ENCODE peak calls at places on chromosome 14, in eight cellular contexts. B is transverse colon; G is esophagus squamous epithelium; M is GM23248; L is left ventricle myocardium inferior; J is Peyer's patch; Z is CD8-positive, alpha-beta T cell; D is A549. I is an unnamed sample. For H3K4me1, the result is how much of the 10 kb centered on the place peaks cover.

GRCh38 chr14:39267592-39268112 is 33.9 kb downstream of the MIA2 start:
- DNase-seq in B (no peak), G (no peak), M (no peak), L (no peak), J (no peak), Z (no peak), D (no peak), I (no peak)

GRCh38 chr14:56490379-56490778 is 89.2 kb upstream of the TMEM260 start:
- DNase-seq in B (no peak), G (no peak), M (peak), L (no peak), J (no peak), Z (no peak), D (no peak), I (no peak)

GRCh38 chr14:33805593-33805992 is 145.3 kb downstream of the EGLN3 start:
- DNase-seq in B (no peak), G (no peak), M (no peak), L (no peak), J (no peak), Z (no peak), D (no peak), I (no peak)

GRCh38 chr14:39168591-39168990 is 1.5 kb downstream of the TRAPPC6B start:
- DNase-seq in B (no peak), G (no peak), M (no peak), L (no peak), J (no peak), Z (no peak), D (no peak), I (no peak)

GRCh38 chr14:90630407-90630806 is 185.8 kb downstream of the TTC7B start:
- DNase-seq in B (no peak), G (no peak), M (no peak), L (no peak), J (no peak), Z (no peak), D (no peak), I (no peak)

GRCh38 chr14:32300146-32300545 is 29.0 kb upstream of the AKAP6 start:
- DNase-seq in B (no peak), G (no peak), M (no peak), L (no peak), J (no peak), Z (no peak), D (no peak), I (no peak)

GRCh38 chr14:23881292-23881691 is 72.3 kb upstream of the DHRS4 start:
- DNase-seq in B (no peak), G (no peak), M (peak), L (no peak), J (no peak), Z (no peak), D (no peak), I (no peak)

GRCh38 chr14:54794148-54794547 is 108.5 kb downstream of the GCH1 start:
- DNase-seq in B (no peak), G (no peak), M (no peak), L (no peak), J (no peak), Z (no peak), D (no peak), I (no peak)

GRCh38 chr14:72060917-72061316 is 128.7 kb downstream of the RGS6 start:
- DNase-seq in B (no peak), G (no peak), M (no peak), L (no peak), J (no peak), Z (no peak), D (no peak), I (no peak)

GRCh38 chr14:91164676-91165075 is 50.8 kb downstream of the DGLUCY start:
- DNase-seq in B (peak), G (no peak), M (peak), L (peak), J (no peak), Z (no peak), D (no peak), I (peak)

GRCh38 chr14:94388027-94388895 is at the start of gene SERPINA1:
- DNase-seq in B (no peak), G (no peak), M (peak), L (no peak), J (no peak), Z (no peak), D (no peak), I (no peak)

GRCh38 chr14:99599440-99599839 is 4.6 kb downstream of the CCDC85C start:
- DNase-seq in B (no peak), G (no peak), M (no peak), L (no peak), J (no peak), Z (no peak), D (no peak), I (peak)
- H3K4me1 ChIP-seq in B (half or more), G (half or more), M (under half), L (half or more), J (under half), Z (under half), D (half or more), I (half or more)

GRCh38 chr14:100384819-100385813 is 62.0 kb downstream of the SLC25A47 start:
- DNase-seq in B (no peak), G (no peak), M (peak), L (no peak), J (no peak), Z (no peak), D (peak), I (no peak)
- H3K4me1 ChIP-seq in B (under half), G (under half), M (under half), L (under half), J (under half), Z (under half), D (under half), I (under half)

DNA sequence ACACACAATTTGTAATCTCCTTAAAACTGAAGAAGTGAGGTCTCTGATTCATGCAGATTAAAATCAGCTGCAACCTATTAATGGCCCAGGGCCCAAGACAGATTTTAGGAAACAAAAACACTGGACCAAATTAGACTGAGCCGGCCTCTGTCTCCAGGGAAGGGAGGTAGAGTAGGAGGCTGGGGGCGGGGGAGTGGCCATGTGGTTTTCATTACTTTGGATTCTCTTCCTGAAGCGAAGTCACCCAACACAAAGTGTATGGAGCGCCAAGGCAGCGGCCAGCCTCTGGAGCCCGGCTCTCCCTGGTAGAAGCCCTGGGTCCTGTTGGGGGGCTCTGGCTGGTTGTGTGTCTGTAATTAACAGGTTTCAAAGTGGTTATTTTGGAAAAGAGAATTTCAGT is 282.7 kb downstream of the ZFP36L1 start:
- DNase-seq in B (no peak), G (no peak), M (peak), L (peak), J (no peak), Z (no peak), D (no peak), I (peak)
- H3K4me1 ChIP-seq in B (half or more), G (half or more), M (half or more), L (half or more), J (under half), Z (half or more), D (under half), I (under half)

DNA sequence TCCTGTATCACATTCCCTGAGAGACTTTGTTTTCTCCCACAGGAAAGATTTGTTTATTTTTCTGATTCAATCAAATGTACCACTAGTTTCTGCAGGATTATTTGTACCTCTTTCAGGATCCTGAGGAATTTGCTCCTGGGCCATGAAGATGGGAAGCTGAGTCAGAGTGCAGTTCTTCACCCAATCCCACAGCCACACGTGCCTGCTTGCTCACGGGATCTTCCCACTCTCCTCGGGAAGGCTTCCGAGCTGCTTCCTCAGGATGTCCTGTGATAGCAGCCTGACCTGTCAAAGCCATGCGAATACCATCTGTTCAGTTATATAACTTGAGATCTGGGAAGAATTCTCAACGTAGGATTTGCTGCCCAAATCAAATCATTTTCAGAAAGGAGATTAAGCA is 41.8 kb upstream of the HIF1A start:
- DNase-seq in B (no peak), G (no peak), M (peak), L (no peak), J (no peak), Z (no peak), D (no peak), I (no peak)
- H3K4me1 ChIP-seq in B (under half), G (under half), M (under half), L (under half), J (under half), Z (under half), D (under half), I (under half)

DNA sequence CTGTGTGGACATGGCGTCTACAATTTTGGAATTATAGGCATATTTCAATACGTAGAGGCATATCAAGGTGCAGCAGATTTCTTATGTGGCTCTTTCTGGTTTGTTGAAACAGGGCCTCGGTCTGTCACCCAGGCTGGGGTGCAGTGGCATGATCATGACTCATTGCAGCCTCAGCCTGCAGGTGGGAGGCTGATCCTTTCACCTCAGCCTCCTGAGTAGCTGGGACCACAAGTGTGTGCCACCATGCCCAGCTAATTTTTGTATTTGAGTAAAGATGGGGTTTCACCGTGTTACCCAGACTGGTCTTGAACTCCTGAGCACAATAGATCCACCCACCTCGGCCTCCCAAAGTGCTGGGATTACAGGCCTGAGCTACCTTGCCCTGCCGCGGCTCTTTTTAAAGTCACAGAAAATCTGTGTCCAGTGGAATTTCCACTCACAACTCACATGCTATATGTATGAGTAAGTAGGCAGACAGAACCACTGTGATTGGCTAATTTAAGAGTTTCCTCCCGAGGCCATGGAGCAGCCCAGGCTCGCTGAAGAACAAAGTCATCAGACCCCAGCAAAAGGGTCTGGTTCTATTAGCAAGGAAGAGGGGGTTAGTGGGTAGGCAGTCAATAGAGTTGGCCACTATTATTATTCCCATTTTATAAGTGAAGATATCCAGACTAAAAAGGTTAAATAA is 9.2 kb downstream of the GNG2 start:
- DNase-seq in B (no peak), G (no peak), M (no peak), L (no peak), J (no peak), Z (peak), D (no peak), I (no peak)
- H3K4me1 ChIP-seq in B (under half), G (under half), M (under half), L (under half), J (under half), Z (half or more), D (under half), I (under half)

GRCh38 chr14:105479438-105480164 is 5.0 kb downstream of the CRIP2 start:
- DNase-seq in B (no peak), G (no peak), M (no peak), L (no peak), J (no peak), Z (no peak), D (no peak), I (peak)
- H3K4me1 ChIP-seq in B (under half), G (half or more), M (under half), L (half or more), J (half or more), Z (half or more), D (half or more), I (half or more)

GRCh38 chr14:103629503-103630121 is 601 bp downstream of the KLC1 start:
- DNase-seq in B (peak), G (no peak), M (peak), L (peak), J (peak), Z (peak), D (peak), I (peak)

GRCh38 chr14:103628221-103628683 is 759 bp upstream of the KLC1 start:
- DNase-seq in B (peak), G (no peak), M (peak), L (peak), J (peak), Z (no peak), D (peak), I (peak)

GRCh38 chr14:103630364-103631108 is 1.5 kb downstream of the KLC1 start:
- DNase-seq in B (no peak), G (no peak), M (peak), L (no peak), J (no peak), Z (no peak), D (no peak), I (no peak)

GRCh38 chr14:103627073-103628025 is 1.7 kb upstream of the KLC1 start:
- DNase-seq in B (peak), G (no peak), M (no peak), L (no peak), J (no peak), Z (no peak), D (no peak), I (peak)

GRCh38 chr14:103628684-103629502 is at the start of gene KLC1:
- DNase-seq in B (peak), G (no peak), M (peak), L (peak), J (peak), Z (peak), D (peak), I (peak)
- H3K4me1 ChIP-seq in B (under half), G (half or more), M (under half), L (half or more), J (under half), Z (under half), D (under half), I (under half)

GRCh38 chr14:50003213-50004021 is 110.5 kb downstream of the ARF6 start:
- DNase-seq in B (peak), G (peak), M (peak), L (peak), J (peak), Z (peak), D (peak), I (peak)
- H3K4me1 ChIP-seq in B (half or more), G (half or more), M (half or more), L (half or more), J (under half), Z (half or more), D (half or more), I (half or more)

DNA sequence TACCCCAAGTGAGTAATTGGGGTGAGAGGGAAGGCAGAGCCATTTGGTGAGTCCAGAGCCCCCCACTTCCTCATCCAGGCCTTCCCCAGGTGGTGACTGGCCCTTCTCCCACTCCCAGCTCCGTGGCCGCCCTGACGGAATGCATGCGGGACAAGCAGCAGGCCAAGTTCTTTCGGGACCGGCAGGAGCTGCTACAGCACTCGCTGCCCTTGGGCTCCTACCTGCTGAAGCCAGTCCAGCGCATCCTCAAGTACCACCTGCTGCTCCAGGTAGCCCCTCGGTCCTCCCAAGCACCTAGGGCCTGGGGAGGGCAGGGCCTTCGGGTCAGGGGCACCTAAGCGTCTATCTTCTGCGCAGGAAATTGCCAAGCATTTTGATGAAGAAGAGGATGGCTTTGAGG is 26.5 kb downstream of the PLEKHG3 start:
- DNase-seq in B (no peak), G (no peak), M (no peak), L (peak), J (no peak), Z (no peak), D (no peak), I (no peak)
- H3K4me1 ChIP-seq in B (under half), G (half or more), M (under half), L (under half), J (under half), Z (under half), D (under half), I (under half)

GRCh38 chr14:99234982-99235491 is 37.0 kb downstream of the BCL11B start:
- DNase-seq in B (no peak), G (no peak), M (no peak), L (no peak), J (no peak), Z (no peak), D (no peak), I (peak)

GRCh38 chr14:99235578-99235977 is 36.4 kb downstream of the BCL11B start:
- DNase-seq in B (no peak), G (no peak), M (no peak), L (no peak), J (no peak), Z (no peak), D (no peak), I (no peak)

GRCh38 chr14:99238234-99238633 is 33.8 kb downstream of the BCL11B start:
- DNase-seq in B (no peak), G (no peak), M (no peak), L (no peak), J (no peak), Z (no peak), D (no peak), I (no peak)

GRCh38 chr14:99237288-99237687 is 34.7 kb downstream of the BCL11B start:
- DNase-seq in B (no peak), G (no peak), M (no peak), L (no peak), J (no peak), Z (no peak), D (no peak), I (no peak)

GRCh38 chr14:99236386-99237133 is 35.4 kb downstream of the BCL11B start:
- DNase-seq in B (no peak), G (no peak), M (no peak), L (no peak), J (no peak), Z (no peak), D (no peak), I (no peak)
- H3K4me1 ChIP-seq in B (under half), G (under half), M (under half), L (under half), J (under half), Z (half or more), D (under half), I (under half)